ENCODE peak calls at places on chromosomes 11 and 22, in nine cellular contexts. H, N, P, S, E, O, L, U and R are unnamed samples.

GRCh38 chr11:65892661-65893317 is 2.3 kb downstream of the CCDC85B start:
- DNase-seq in U (no peak), E (no peak), P (no peak), S (no peak), H (no peak), L (peak), N (no peak), O (no peak), R (no peak)

GRCh38 chr11:3824714-3825472 is 15.9 kb downstream of the RHOG start:
- DNase-seq in H (peak), O (peak), P (peak), L (peak), S (no peak), N (peak), U (no peak), E (no peak), R (no peak)

GRCh38 chr11:393219-394033 is 583 bp upstream of the PKP3 start:
- DNase-seq in H (peak), O (no peak), U (peak), P (no peak), S (no peak), E (no peak), N (no peak), L (no peak), R (no peak)

GRCh38 chr11:75721852-75722668 is 4.4 kb downstream of the MOGAT2 start:
- DNase-seq in P (no peak), O (no peak), S (no peak), H (peak), L (no peak), N (no peak), U (no peak), E (no peak), R (no peak)

GRCh38 chr11:70779433-70780245 is 381.3 kb downstream of the CTTN start:
- DNase-seq in S (no peak), P (no peak), N (no peak), L (no peak), E (no peak), U (no peak), H (no peak), O (no peak), R (no peak)

GRCh38 chr22:49976439-49977175 is 16.0 kb downstream of the PIM3 start:
- DNase-seq in L (no peak), H (no peak), N (peak), O (no peak), S (peak), U (no peak), E (peak), P (peak), R (no peak)

GRCh38 chr11:67302571-67303131 is 679 bp upstream of the SSH3 start:
- DNase-seq in E (peak), O (no peak), S (peak), U (peak), P (no peak), N (no peak), H (peak), L (peak), R (no peak)

GRCh38 chr11:94641167-94641761 is 74.1 kb downstream of the PIWIL4 start:
- DNase-seq in E (no peak), L (no peak), H (no peak), P (no peak), S (no peak), N (peak), O (no peak), U (no peak), R (peak)

GRCh38 chr11:84022221-84022620 is 736.1 kb upstream of the CCDC90B start:
- DNase-seq in O (no peak), U (no peak), N (peak), E (no peak), L (no peak), P (no peak), S (no peak), H (no peak), R (no peak)

GRCh38 chr11:133520707-133521106 is 11.6 kb downstream of the OPCML start:
- DNase-seq in P (no peak), E (no peak), L (no peak), U (no peak), N (no peak), H (peak), S (no peak), O (no peak), R (no peak)

GRCh38 chr22:42648368-42649260 is 578 bp downstream of the CYB5R3 start:
- DNase-seq in E (peak), P (no peak), O (no peak), H (peak), N (peak), U (peak), S (no peak), L (peak), R (no peak)